ENCODE peak calls at places on chromosome 12, in eight cellular contexts. One of them, this sample, is unnamed.

GRCh38 chr12:25500651-25501050 is 52.4 kb downstream of the LMNTD1 start:
- DNase-seq in fibroblast of lung: peak; percentile 59
- DNase-seq in MCF 10A: peak; percentile 42
- DNase-seq in MM.1S: no peak
- DNase-seq in coronary artery: no peak
- DNase-seq in HFFc6: peak; percentile 16
- DNase-seq in HFF-Myc: no peak
- DNase-seq in heart right ventricle: no peak
- DNase-seq in this sample: no peak

GRCh38 chr12:112418596-112419268 is at the start of gene PTPN11:
- DNase-seq in fibroblast of lung: peak; percentile 80
- DNase-seq in coronary artery: peak; percentile 91
- DNase-seq in HFF-Myc: no peak
- DNase-seq in HFFc6: peak; percentile 71
- DNase-seq in heart right ventricle: peak; percentile 91
- DNase-seq in MM.1S: peak; percentile 67
- DNase-seq in MCF 10A: peak; percentile 80
- DNase-seq in this sample: peak; percentile 83

GRCh38 chr12:47817272-47818006 is 2.3 kb downstream of the HDAC7 start:
- DNase-seq in MCF 10A: no peak
- DNase-seq in HFFc6: peak; percentile 18
- DNase-seq in coronary artery: no peak
- DNase-seq in HFF-Myc: no peak
- DNase-seq in heart right ventricle: no peak
- DNase-seq in fibroblast of lung: no peak
- DNase-seq in MM.1S: no peak
- DNase-seq in this sample: no peak

GRCh38 chr12:110590806-110591326 is 7.7 kb upstream of the PPTC7 start:
- DNase-seq in coronary artery: no peak
- DNase-seq in HFFc6: no peak
- DNase-seq in MCF 10A: no peak
- DNase-seq in fibroblast of lung: no peak
- DNase-seq in HFF-Myc: no peak
- DNase-seq in MM.1S: peak; percentile 82
- DNase-seq in heart right ventricle: no peak
- DNase-seq in this sample: peak; percentile 20

GRCh38 chr12:107372229-107372658 is 278.9 kb upstream of the CRY1 start:
- DNase-seq in HFFc6: no peak
- DNase-seq in MM.1S: no peak
- DNase-seq in coronary artery: no peak
- DNase-seq in HFF-Myc: no peak
- DNase-seq in fibroblast of lung: peak; percentile 19
- DNase-seq in MCF 10A: peak; percentile 85
- DNase-seq in heart right ventricle: no peak
- DNase-seq in this sample: peak; percentile 40

GRCh38 chr12:43861015-43861846 is 25.4 kb downstream of the TMEM117 start:
- DNase-seq in HFF-Myc: no peak
- DNase-seq in MCF 10A: no peak
- DNase-seq in coronary artery: no peak
- DNase-seq in MM.1S: no peak
- DNase-seq in heart right ventricle: no peak
- DNase-seq in HFFc6: no peak
- DNase-seq in fibroblast of lung: no peak
- DNase-seq in this sample: peak; percentile 22

GRCh38 chr12:121693155-121693554 is 19.4 kb upstream of the TMEM120B start:
- DNase-seq in coronary artery: no peak
- DNase-seq in MCF 10A: no peak
- DNase-seq in heart right ventricle: no peak
- DNase-seq in MM.1S: no peak
- DNase-seq in fibroblast of lung: no peak
- DNase-seq in HFF-Myc: no peak
- DNase-seq in HFFc6: no peak
- DNase-seq in this sample: no peak

GRCh38 chr12:106139422-106140141 is 828 bp upstream of the NUAK1 start:
- DNase-seq in heart right ventricle: peak; percentile 79
- DNase-seq in coronary artery: peak; percentile 92
- DNase-seq in fibroblast of lung: peak; percentile 82
- DNase-seq in MM.1S: peak; percentile 74
- DNase-seq in HFFc6: peak; percentile 73
- DNase-seq in MCF 10A: peak; percentile 59
- DNase-seq in HFF-Myc: no peak
- DNase-seq in this sample: peak; percentile 84

GRCh38 chr12:114986849-114987248 is 302.9 kb upstream of the TBX3 start:
- DNase-seq in MM.1S: no peak
- DNase-seq in HFF-Myc: no peak
- DNase-seq in heart right ventricle: no peak
- DNase-seq in HFFc6: no peak
- DNase-seq in coronary artery: no peak
- DNase-seq in fibroblast of lung: no peak
- DNase-seq in MCF 10A: no peak
- DNase-seq in this sample: no peak

GRCh38 chr12:38456769-38457168 is 140.2 kb downstream of the ALG10B start:
- DNase-seq in coronary artery: no peak
- DNase-seq in MCF 10A: peak; percentile 49
- DNase-seq in fibroblast of lung: no peak
- DNase-seq in HFF-Myc: no peak
- DNase-seq in heart right ventricle: no peak
- DNase-seq in MM.1S: no peak
- DNase-seq in HFFc6: no peak
- DNase-seq in this sample: no peak

GRCh38 chr12:103884316-103884715 is 43.3 kb upstream of the NT5DC3 start:
- DNase-seq in MCF 10A: peak; percentile 40
- DNase-seq in fibroblast of lung: peak; percentile 63
- DNase-seq in HFFc6: peak; percentile 37
- DNase-seq in heart right ventricle: no peak
- DNase-seq in MM.1S: peak; percentile 77
- DNase-seq in coronary artery: no peak
- DNase-seq in HFF-Myc: no peak
- DNase-seq in this sample: peak; percentile 71

GRCh38 chr12:946212-946611 is 3.3 kb downstream of the RAD52 start:
- DNase-seq in MCF 10A: no peak
- DNase-seq in HFF-Myc: no peak
- DNase-seq in coronary artery: no peak
- DNase-seq in HFFc6: no peak
- DNase-seq in MM.1S: no peak
- DNase-seq in fibroblast of lung: no peak
- DNase-seq in heart right ventricle: no peak
- DNase-seq in this sample: no peak

GRCh38 chr12:6954754-6955461 is 3.8 kb downstream of the PTPN6 start:
- DNase-seq in coronary artery: no peak
- DNase-seq in HFF-Myc: no peak
- DNase-seq in fibroblast of lung: no peak
- DNase-seq in heart right ventricle: no peak
- DNase-seq in MM.1S: no peak
- DNase-seq in HFFc6: no peak
- DNase-seq in MCF 10A: no peak
- DNase-seq in this sample: no peak

GRCh38 chr12:48198619-48198973 is 4.5 kb downstream of the OR10AD1 start:
- DNase-seq in coronary artery: peak; percentile 77
- DNase-seq in fibroblast of lung: peak; percentile 31
- DNase-seq in heart right ventricle: peak; percentile 63
- DNase-seq in HFFc6: no peak
- DNase-seq in HFF-Myc: no peak
- DNase-seq in MM.1S: no peak
- DNase-seq in MCF 10A: no peak
- DNase-seq in this sample: no peak

GRCh38 chr12:94165152-94165551 is 16.8 kb downstream of the PLXNC1 start:
- DNase-seq in coronary artery: no peak
- DNase-seq in MM.1S: no peak
- DNase-seq in MCF 10A: no peak
- DNase-seq in fibroblast of lung: no peak
- DNase-seq in HFFc6: no peak
- DNase-seq in heart right ventricle: no peak
- DNase-seq in HFF-Myc: no peak
- DNase-seq in this sample: no peak

GRCh38 chr12:132451836-132452195 is 38.1 kb upstream of the FBRSL1 start:
- DNase-seq in coronary artery: no peak
- DNase-seq in MM.1S: no peak
- DNase-seq in fibroblast of lung: no peak
- DNase-seq in heart right ventricle: no peak
- DNase-seq in HFFc6: no peak
- DNase-seq in MCF 10A: no peak
- DNase-seq in HFF-Myc: no peak
- DNase-seq in this sample: no peak

GRCh38 chr12:70444903-70445302 is 78.8 kb downstream of the KCNMB4 start:
- DNase-seq in MCF 10A: no peak
- DNase-seq in HFF-Myc: no peak
- DNase-seq in MM.1S: peak; percentile 42
- DNase-seq in heart right ventricle: no peak
- DNase-seq in HFFc6: no peak
- DNase-seq in coronary artery: no peak
- DNase-seq in fibroblast of lung: no peak
- DNase-seq in this sample: no peak

GRCh38 chr12:3055712-3056467 is 21.3 kb upstream of the TSPAN9 start:
- DNase-seq in heart right ventricle: no peak
- DNase-seq in MCF 10A: no peak
- DNase-seq in HFFc6: no peak
- DNase-seq in MM.1S: no peak
- DNase-seq in fibroblast of lung: peak; percentile 42
- DNase-seq in HFF-Myc: no peak
- DNase-seq in coronary artery: no peak
- DNase-seq in this sample: no peak

GRCh38 chr12:49962861-49963765 is 1.4 kb downstream of the AQP5 start:
- DNase-seq in MCF 10A: peak; percentile 90
- DNase-seq in heart right ventricle: peak; percentile 77
- DNase-seq in HFFc6: no peak
- DNase-seq in coronary artery: no peak
- DNase-seq in HFF-Myc: no peak
- DNase-seq in fibroblast of lung: peak; percentile 18
- DNase-seq in MM.1S: no peak
- DNase-seq in this sample: no peak

GRCh38 chr12:123494124-123494843 is 36.3 kb downstream of the SNRNP35 start:
- DNase-seq in HFFc6: no peak
- DNase-seq in fibroblast of lung: no peak
- DNase-seq in MM.1S: no peak
- DNase-seq in heart right ventricle: no peak
- DNase-seq in HFF-Myc: no peak
- DNase-seq in MCF 10A: no peak
- DNase-seq in coronary artery: no peak
- DNase-seq in this sample: no peak

GRCh38 chr12:51122844-51123243 is 39.4 kb upstream of the CSRNP2 start:
- DNase-seq in fibroblast of lung: peak; percentile 6
- DNase-seq in heart right ventricle: no peak
- DNase-seq in HFFc6: no peak
- DNase-seq in MM.1S: no peak
- DNase-seq in coronary artery: no peak
- DNase-seq in MCF 10A: no peak
- DNase-seq in HFF-Myc: no peak
- DNase-seq in this sample: no peak

GRCh38 chr12:11892065-11892391 is 178.7 kb upstream of the BCL2L14 start:
- DNase-seq in HFFc6: no peak
- DNase-seq in coronary artery: no peak
- DNase-seq in heart right ventricle: no peak
- DNase-seq in HFF-Myc: no peak
- DNase-seq in MCF 10A: no peak
- DNase-seq in fibroblast of lung: no peak
- DNase-seq in MM.1S: no peak
- DNase-seq in this sample: no peak
- TF ChIP-seq CTCF in HFFc6: peak; percentile 59
- TF ChIP-seq CTCF in coronary artery: no peak
- TF ChIP-seq CTCF in heart right ventricle: peak; percentile 53
- TF ChIP-seq CTCF in HFF-Myc: no peak
- TF ChIP-seq CTCF in MCF 10A: peak; percentile 28
- TF ChIP-seq CTCF in fibroblast of lung: peak; percentile 4
- TF ChIP-seq CTCF in MM.1S: no peak
- TF ChIP-seq CTCF in this sample: peak; percentile 23

GRCh38 chr12:42590324-42590934 is 883 bp upstream of the PRICKLE1 start:
- DNase-seq in coronary artery: no peak
- DNase-seq in fibroblast of lung: peak; percentile 40
- DNase-seq in HFFc6: no peak
- DNase-seq in heart right ventricle: peak; percentile 26
- DNase-seq in HFF-Myc: no peak
- DNase-seq in MM.1S: peak; percentile 16
- DNase-seq in MCF 10A: peak; percentile 44
- DNase-seq in this sample: no peak
- TF ChIP-seq CTCF in coronary artery: no peak
- TF ChIP-seq CTCF in fibroblast of lung: peak; percentile 4
- TF ChIP-seq CTCF in HFFc6: no peak
- TF ChIP-seq CTCF in heart right ventricle: peak; percentile 29
- TF ChIP-seq CTCF in HFF-Myc: no peak
- TF ChIP-seq CTCF in MM.1S: no peak
- TF ChIP-seq CTCF in MCF 10A: no peak
- TF ChIP-seq CTCF in this sample: no peak

GRCh38 chr12:88969127-88969526 is 383.2 kb downstream of the DUSP6 start:
- DNase-seq in HFFc6: no peak
- DNase-seq in heart right ventricle: no peak
- DNase-seq in MCF 10A: no peak
- DNase-seq in fibroblast of lung: no peak
- DNase-seq in coronary artery: no peak
- DNase-seq in MM.1S: no peak
- DNase-seq in HFF-Myc: no peak
- DNase-seq in this sample: no peak

GRCh38 chr12:88977115-88977514 is 375.2 kb downstream of the DUSP6 start:
- DNase-seq in fibroblast of lung: no peak
- DNase-seq in HFFc6: no peak
- DNase-seq in MM.1S: no peak
- DNase-seq in HFF-Myc: no peak
- DNase-seq in heart right ventricle: no peak
- DNase-seq in coronary artery: no peak
- DNase-seq in MCF 10A: no peak
- DNase-seq in this sample: no peak

GRCh38 chr12:88970742-88971141 is 381.6 kb downstream of the DUSP6 start:
- DNase-seq in coronary artery: no peak
- DNase-seq in MM.1S: no peak
- DNase-seq in HFF-Myc: no peak
- DNase-seq in HFFc6: no peak
- DNase-seq in fibroblast of lung: no peak
- DNase-seq in heart right ventricle: no peak
- DNase-seq in MCF 10A: no peak
- DNase-seq in this sample: no peak

DNA sequence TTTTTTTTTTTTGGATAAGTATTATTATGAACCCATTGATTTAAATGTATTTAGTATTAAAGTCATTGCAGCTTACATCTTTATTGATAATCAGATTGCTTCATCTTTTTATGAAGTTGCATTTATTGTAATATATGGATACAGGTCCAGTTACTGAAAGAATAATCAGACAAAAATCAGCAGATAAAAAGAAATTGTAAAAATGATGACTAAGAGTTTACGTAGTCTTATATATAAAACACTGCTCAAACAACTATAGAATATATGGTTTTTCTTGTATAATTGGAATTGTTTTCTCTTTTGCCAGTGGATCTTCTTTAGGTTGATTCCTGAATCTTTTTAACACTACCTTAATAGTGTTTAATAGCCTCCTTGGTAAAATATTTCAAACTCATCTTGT is 378.3 kb downstream of the DUSP6 start:
- DNase-seq in heart right ventricle: no peak
- DNase-seq in HFFc6: no peak
- DNase-seq in MCF 10A: no peak
- DNase-seq in MM.1S: no peak
- DNase-seq in coronary artery: no peak
- DNase-seq in fibroblast of lung: no peak
- DNase-seq in HFF-Myc: no peak
- DNase-seq in this sample: no peak
- TF ChIP-seq CTCF in heart right ventricle: no peak
- TF ChIP-seq CTCF in HFFc6: no peak
- TF ChIP-seq CTCF in MCF 10A: no peak
- TF ChIP-seq CTCF in MM.1S: no peak
- TF ChIP-seq CTCF in coronary artery: no peak
- TF ChIP-seq CTCF in fibroblast of lung: no peak
- TF ChIP-seq CTCF in HFF-Myc: no peak
- TF ChIP-seq CTCF in this sample: no peak

GRCh38 chr12:56571131-56571530 is 49.5 kb downstream of the RBMS2 start:
- DNase-seq in MCF 10A: no peak
- DNase-seq in heart right ventricle: no peak
- DNase-seq in coronary artery: no peak
- DNase-seq in HFF-Myc: no peak
- DNase-seq in fibroblast of lung: no peak
- DNase-seq in HFFc6: no peak
- DNase-seq in MM.1S: no peak
- DNase-seq in this sample: no peak

GRCh38 chr12:56565510-56566101 is 44.0 kb downstream of the RBMS2 start:
- DNase-seq in heart right ventricle: peak; percentile 67
- DNase-seq in MM.1S: no peak
- DNase-seq in HFFc6: peak; percentile 40
- DNase-seq in HFF-Myc: peak; percentile 67
- DNase-seq in MCF 10A: no peak
- DNase-seq in fibroblast of lung: peak; percentile 35
- DNase-seq in coronary artery: peak; percentile 84
- DNase-seq in this sample: peak; percentile 81
- TF ChIP-seq CTCF in heart right ventricle: peak; percentile 46
- TF ChIP-seq CTCF in MM.1S: no peak
- TF ChIP-seq CTCF in HFFc6: no peak
- TF ChIP-seq CTCF in HFF-Myc: no peak
- TF ChIP-seq CTCF in MCF 10A: no peak
- TF ChIP-seq CTCF in fibroblast of lung: no peak
- TF ChIP-seq CTCF in coronary artery: no peak
- TF ChIP-seq CTCF in this sample: no peak

This sample was measured in astrocyte of the spinal cord.